ENCODE peak calls at places on chromosomes 12 and 14, in six cellular contexts. N, F, K, G, R and U are unnamed samples.

GRCh38 chr12:69648476-69648875 is 37.8 kb upstream of the LRRC10 start:
- DNase-seq in N (no peak), F (no peak), K (no peak), G (peak; percentile 37), R (no peak), U (no peak)

GRCh38 chr14:96502621-96503251 is 554 bp downstream of the PAPOLA start:
- DNase-seq in N (peak; percentile 33), F (no peak), K (peak; percentile 71), G (no peak), R (no peak), U (peak; percentile 58)

GRCh38 chr12:109358154-109358869 is 10.6 kb downstream of the MYO1H start:
- DNase-seq in N (no peak), F (no peak), K (no peak), G (no peak), R (no peak), U (no peak)

GRCh38 chr12:123041811-123042655 is 61.6 kb downstream of the ARL6IP4 start:
- DNase-seq in N (no peak), F (no peak), K (no peak), G (no peak), R (no peak), U (peak; percentile 64)

GRCh38 chr12:86179855-86180254 is 76.3 kb downstream of the MGAT4C start:
- DNase-seq in N (no peak), F (no peak), K (no peak), G (no peak), R (no peak), U (no peak)

GRCh38 chr14:68655021-68655811 is 137.7 kb downstream of the ZFP36L1 start:
- DNase-seq in N (peak; percentile 41), F (no peak), K (no peak), G (no peak), R (no peak), U (no peak)

GRCh38 chr12:119749666-119750065 is 81.7 kb downstream of the PRKAB1 start:
- DNase-seq in N (no peak), F (no peak), K (no peak), G (no peak), R (no peak), U (no peak)

GRCh38 chr12:1620093-1620492 is 8.9 kb upstream of the WNT5B start:
- DNase-seq in N (no peak), F (no peak), K (no peak), G (no peak), R (no peak), U (no peak)

GRCh38 chr12:79691299-79692248 is 810 bp upstream of the PAWR start:
- DNase-seq in N (no peak), F (no peak), K (no peak), G (peak; percentile 66), R (no peak), U (no peak)

GRCh38 chr12:51183349-51183748 is 10.4 kb upstream of the TFCP2 start:
- DNase-seq in N (no peak), F (no peak), K (no peak), G (no peak), R (no peak), U (no peak)

GRCh38 chr12:116674643-116675183 is 63.2 kb downstream of the SPRING1 start:
- DNase-seq in N (no peak), F (no peak), K (no peak), G (no peak), R (no peak), U (no peak)

GRCh38 chr12:10398168-10398567 is 8.3 kb upstream of the KLRK1 start:
- DNase-seq in N (no peak), F (no peak), K (no peak), G (no peak), R (no peak), U (no peak)

GRCh38 chr14:75980856-75981255 is 939 bp downstream of the TGFB3 start:
- DNase-seq in N (no peak), F (no peak), K (no peak), G (no peak), R (no peak), U (no peak)

GRCh38 chr14:105207996-105208737 is 27.1 kb upstream of the NUDT14 start:
- DNase-seq in N (no peak), F (no peak), K (no peak), G (no peak), R (no peak), U (no peak)

GRCh38 chr14:105053421-105053820 is 11.8 kb downstream of the GPR132 start:
- DNase-seq in N (no peak), F (no peak), K (no peak), G (no peak), R (peak; percentile 14), U (no peak)

GRCh38 chr14:78202178-78202577 is 32.0 kb downstream of the NRXN3 start:
- DNase-seq in N (no peak), F (no peak), K (no peak), G (no peak), R (no peak), U (no peak)

GRCh38 chr12:84070311-84070710 is 842.3 kb downstream of the SLC6A15 start:
- DNase-seq in N (no peak), F (no peak), K (no peak), G (no peak), R (no peak), U (no peak)

GRCh38 chr12:6539276-6540134 is 5.2 kb downstream of the GAPDH start:
- DNase-seq in N (no peak), F (no peak), K (no peak), G (no peak), R (no peak), U (peak; percentile 53)

GRCh38 chr12:131091976-131092691 is 138.4 kb downstream of the ADGRD1 start:
- DNase-seq in N (no peak), F (no peak), K (no peak), G (no peak), R (no peak), U (peak; percentile 44)